ENCODE peak calls at places on chromosomes 4 and X, in eight cellular contexts. P is WERI-Rb-1, M is cardiac muscle cell, B is thoracic aorta, Z is astrocyte, O is IMR-90, C is hepatocyte, L is left ventricle myocardium inferior. H is an unnamed sample.
A peak's percentile ranks its signal among the peaks of the same experiment; 100 is the strongest.

GRCh38 chrX:49187028-49187394 is 838 bp upstream of the PRICKLE3 start:
- DNase-seq in M (peak; percentile 17), P (peak; percentile 51), C (no peak), B (no peak), L (no peak), O (no peak), Z (no peak), H (no peak)

GRCh38 chr4:48268956-48269860 is at the start of gene TEC:
- DNase-seq in L (peak; percentile 45), B (no peak), O (no peak), C (peak; percentile 62), Z (no peak), P (peak; percentile 63), M (peak; percentile 60), H (no peak)

GRCh38 chr4:40331092-40331824 is 3.9 kb upstream of the CHRNA9 start:
- DNase-seq in C (no peak), L (no peak), M (no peak), Z (no peak), B (no peak), P (no peak), O (no peak), H (no peak)

GRCh38 chr4:73709461-73710033 is 30.8 kb upstream of the CXCL8 start:
- DNase-seq in Z (no peak), O (no peak), L (no peak), M (no peak), P (no peak), B (no peak), C (no peak), H (no peak)

GRCh38 chr4:7055990-7056325 is 11.9 kb downstream of the GRPEL1 start:
- DNase-seq in Z (no peak), C (no peak), B (no peak), M (no peak), P (no peak), L (no peak), O (no peak), H (no peak)

GRCh38 chr4:153083447-153083921 is 120.8 kb upstream of the TRIM2 start:
- DNase-seq in M (peak; percentile 83), C (peak; percentile 87), L (no peak), P (peak; percentile 84), O (peak; percentile 78), B (no peak), Z (peak; percentile 60), H (peak; percentile 76)

GRCh38 chr4:18075823-18076433 is 54.4 kb upstream of the LCORL start:
- DNase-seq in Z (no peak), L (peak; percentile 16), B (no peak), C (peak; percentile 7), P (peak; percentile 63), O (peak; percentile 12), M (no peak), H (no peak)

GRCh38 chrX:150405006-150405405 is 41.9 kb downstream of the MAMLD1 start:
- DNase-seq in O (peak; percentile 23), C (no peak), B (no peak), L (no peak), Z (peak; percentile 6), M (no peak), P (no peak), H (no peak)

GRCh38 chr4:22237155-22237751 is 278.6 kb downstream of the ADGRA3 start:
- DNase-seq in Z (no peak), C (peak; percentile 69), O (peak; percentile 13), M (peak; percentile 47), B (no peak), P (peak; percentile 68), L (no peak), H (no peak)

GRCh38 chr4:76764251-76764650 is 133.7 kb downstream of the SOWAHB start:
- DNase-seq in Z (peak; percentile 83), P (no peak), C (no peak), B (no peak), O (peak; percentile 82), M (no peak), L (no peak), H (peak; percentile 43)

GRCh38 chrX:103309860-103310591 is 764 bp downstream of the BEX2 start:
- DNase-seq in Z (no peak), L (no peak), P (no peak), M (peak; percentile 5), O (no peak), C (peak; percentile 3), B (no peak), H (no peak)

GRCh38 chr4:148097811-148098210 is 344.4 kb downstream of the NR3C2 start:
- DNase-seq in Z (no peak), M (no peak), B (no peak), L (no peak), C (no peak), P (no peak), O (no peak), H (no peak)

GRCh38 chrX:43836435-43837184 is 45.6 kb downstream of the MAOB start:
- DNase-seq in B (no peak), L (no peak), O (peak; percentile 18), P (no peak), Z (peak; percentile 7), C (peak; percentile 26), M (peak; percentile 26), H (no peak)

GRCh38 chr4:126071346-126072333 is 756.9 kb downstream of the FAT4 start:
- DNase-seq in M (peak; percentile 1), O (peak; percentile 78), Z (peak; percentile 88), L (no peak), P (no peak), C (peak; percentile 38), B (no peak), H (peak; percentile 38)

GRCh38 chr4:8319061-8319460 is 49.5 kb downstream of the HTRA3 start:
- DNase-seq in M (no peak), P (peak; percentile 5), L (no peak), O (no peak), Z (no peak), B (no peak), C (no peak), H (no peak)

GRCh38 chr4:8319731-8320385 is 50.3 kb downstream of the HTRA3 start:
- DNase-seq in Z (peak; percentile 18), M (peak; percentile 35), B (no peak), P (peak; percentile 1), C (no peak), O (no peak), L (peak; percentile 76), H (no peak)

GRCh38 chr4:8321220-8321619 is 51.7 kb downstream of the HTRA3 start:
- DNase-seq in B (no peak), L (no peak), P (no peak), Z (no peak), O (no peak), C (no peak), M (no peak), H (no peak)

GRCh38 chr4:8318509-8318908 is 49.0 kb downstream of the HTRA3 start:
- DNase-seq in B (no peak), M (no peak), L (no peak), Z (no peak), O (no peak), P (peak; percentile 0), C (no peak), H (no peak)

GRCh38 chr4:8320386-8320750 is 50.8 kb downstream of the HTRA3 start:
- DNase-seq in O (no peak), L (peak; percentile 32), P (peak; percentile 33), C (no peak), B (no peak), M (no peak), Z (no peak), H (no peak)
- TF ChIP-seq CTCF in O (no peak), L (peak; percentile 53), P (peak; percentile 70), C (peak; percentile 16), B (no peak), M (peak; percentile 17), Z (no peak), H (peak; percentile 42)

DNA sequence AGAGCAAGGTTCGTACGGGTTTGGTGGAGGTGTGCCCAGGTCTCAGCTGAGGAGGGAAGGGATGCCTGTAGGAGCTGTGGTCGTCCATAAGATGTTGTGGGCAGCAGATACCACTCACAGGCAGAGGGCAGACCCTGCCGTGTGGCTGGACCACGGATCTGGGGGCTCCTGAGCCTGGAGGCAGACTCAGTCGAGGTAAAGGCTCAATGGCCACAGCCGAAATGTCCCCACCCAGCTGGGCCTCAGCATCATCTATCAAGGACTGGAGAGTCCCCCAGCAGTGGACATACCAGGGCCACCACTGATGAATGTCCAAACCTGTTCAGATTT is 98.5 kb downstream of the DHRSX start:
- DNase-seq in Z (no peak), C (no peak), B (no peak), P (no peak), O (no peak), L (no peak), M (no peak), H (no peak)
- H3K4me3 ChIP-seq in Z (peak overlapping the region; percentile 33), C (no peak overlapping the region), B (no peak overlapping the region), P (no peak overlapping the region), O (no peak overlapping the region), L (peak overlapping the region; percentile 46), M (no peak overlapping the region), H (no peak overlapping the region)

DNA sequence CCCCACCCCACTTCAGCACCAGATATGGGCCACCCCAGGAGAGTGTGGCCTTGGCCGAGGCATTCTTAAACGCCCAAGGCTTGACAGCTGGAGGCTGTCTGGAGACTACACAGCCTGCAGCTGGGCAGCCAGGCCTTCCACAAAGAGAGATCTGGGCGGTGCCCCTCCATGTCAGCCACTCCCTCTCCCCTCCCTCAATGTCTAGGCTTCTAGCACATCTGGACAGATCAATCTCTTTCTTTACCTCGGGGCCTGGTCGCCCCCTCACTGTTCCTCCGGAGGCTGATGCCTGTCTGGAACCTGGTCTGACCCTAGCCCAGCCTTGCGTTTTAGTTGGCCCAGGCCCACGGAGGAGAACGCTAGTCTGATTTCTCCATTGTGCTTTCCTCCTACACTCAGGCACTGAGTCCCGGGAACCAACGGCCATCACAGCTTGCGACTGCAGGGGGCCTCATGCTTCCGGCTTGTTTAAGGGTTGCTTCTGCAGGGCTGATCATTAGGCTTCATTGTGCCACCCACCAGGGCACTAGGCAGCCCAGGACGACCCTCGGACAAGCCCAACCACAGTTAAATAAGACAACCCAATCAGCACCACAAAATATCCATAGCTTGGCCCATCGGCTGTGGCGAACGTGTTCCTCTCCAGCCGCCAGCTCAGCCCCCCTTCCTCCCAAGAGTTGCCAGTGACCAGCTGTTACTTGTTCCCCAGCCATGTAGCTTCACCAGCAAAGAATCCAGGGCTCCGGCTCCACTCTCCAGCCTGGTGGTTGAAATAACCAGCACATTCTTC is 200.6 kb downstream of the BCOR start:
- DNase-seq in M (peak; percentile 74), C (peak; percentile 56), Z (peak; percentile 73), L (peak; percentile 37), B (no peak), O (peak; percentile 62), P (no peak), H (peak; percentile 32)
- TF ChIP-seq CTCF in M (peak; percentile 21), C (no peak), Z (no peak), L (peak; percentile 12), B (peak; percentile 12), O (peak; percentile 1), P (no peak), H (peak; percentile 37)

GRCh38 chr4:55399581-55399980 is 3.8 kb downstream of the TMEM165 start:
- DNase-seq in M (no peak), O (no peak), C (no peak), B (no peak), P (no peak), Z (no peak), L (no peak), H (no peak)

GRCh38 chr4:55397521-55398321 is 2.0 kb downstream of the TMEM165 start:
- DNase-seq in B (no peak), O (peak; percentile 90), L (no peak), P (no peak), Z (peak; percentile 57), M (no peak), C (peak; percentile 28), H (no peak)

GRCh38 chr4:55398461-55398860 is 2.7 kb downstream of the TMEM165 start:
- DNase-seq in C (peak; percentile 37), P (no peak), Z (peak; percentile 32), L (no peak), B (no peak), O (peak; percentile 75), M (no peak), H (no peak)

GRCh38 chr4:55397024-55397520 is 1.3 kb downstream of the TMEM165 start:
- DNase-seq in L (no peak), M (no peak), O (no peak), B (peak; percentile 9), Z (peak; percentile 43), P (no peak), C (peak; percentile 18), H (no peak)

GRCh38 chr4:55398966-55399365 is 3.2 kb downstream of the TMEM165 start:
- DNase-seq in C (no peak), O (peak; percentile 22), P (peak; percentile 36), B (no peak), L (no peak), M (peak; percentile 6), Z (peak; percentile 29), H (no peak)
- H3K4me3 ChIP-seq in C (peak overlapping the region; percentile 58), O (peak overlapping the region; percentile 99), P (no peak overlapping the region), B (peak overlapping the region; percentile 99), L (peak overlapping the region; percentile 89), M (peak overlapping the region; percentile 93), Z (peak overlapping the region; percentile 90), H (peak overlapping the region; percentile 85)

H was measured in brain microvascular endothelial cell.